ENCODE peak calls at places on chromosomes 3 and 15, in seven cellular contexts. L is Calu3; D is stimulated activated CD4-positive, alpha-beta T cell treated with anti-CD3 and anti-CD28 coated beads, Interleukin-15, amount 100 ng/mL, for 1 hour; M is ELR; U is activated naive CD4-positive, alpha-beta T cell treated with anti-CD3 and anti-CD28 coated beads, Interleukin-2, amount 50 U/mL, for 72 hours; X is progenitor cell of endocrine pancreas; O is T-helper 17 cell. Z is an unnamed sample.

GRCh38 chr3:48428863-48429415 is 947 bp downstream of the PLXNB1 start:
- DNase-seq in U (no peak), X (peak; percentile 61), M (peak; percentile 15), O (no peak), L (peak; percentile 34), D (no peak), Z (no peak)

GRCh38 chr15:58441376-58442070 is 9.7 kb downstream of the LIPC start:
- DNase-seq in M (peak; percentile 81), D (no peak), L (no peak), X (no peak), O (no peak), U (no peak), Z (no peak)

GRCh38 chr3:159989973-159990846 is 1.6 kb downstream of the IL12A start:
- DNase-seq in U (no peak), M (peak; percentile 15), X (no peak), D (no peak), O (no peak), L (no peak), Z (no peak)

GRCh38 chr15:39963806-39964205 is 29.9 kb downstream of the EIF2AK4 start:
- DNase-seq in O (no peak), X (no peak), D (no peak), M (no peak), U (no peak), L (no peak), Z (no peak)

GRCh38 chr3:157888040-157888439 is 218.2 kb downstream of the SHOX2 start:
- DNase-seq in M (peak; percentile 12), X (no peak), U (no peak), D (no peak), L (no peak), O (no peak), Z (no peak)

GRCh38 chr3:186901135-186901734 is 29.1 kb upstream of the ST6GAL1 start:
- DNase-seq in M (no peak), O (no peak), X (no peak), L (no peak), U (no peak), D (no peak), Z (no peak)

GRCh38 chr15:92375057-92375456 is 18.6 kb upstream of the ST8SIA2 start:
- DNase-seq in D (no peak), L (no peak), U (no peak), X (no peak), M (no peak), O (no peak), Z (no peak)

GRCh38 chr3:134654031-134654430 is 3.2 kb upstream of the KY start:
- DNase-seq in X (no peak), M (no peak), U (no peak), O (no peak), L (no peak), D (no peak), Z (no peak)

GRCh38 chr3:188452158-188452772 is 298.3 kb downstream of the LPP start:
- DNase-seq in O (no peak), D (no peak), U (no peak), M (no peak), X (no peak), L (no peak), Z (no peak)

Z was measured in memory B cell.